ENCODE peak calls at places on chromosome 17, in seven cellular contexts. G is brain microvascular endothelial cell; O is stimulated activated naive B cell treated with anti-CD40 and anti-IgM and Interleukin-4, amounts not matched to agents 10 μg/mL and 1 μg/mL and 100 μg/mL, for 72 hours; S is left ventricle myocardium inferior; E is A549; C is mucosa of descending colon; Y is T follicular helper cell. X is an unnamed sample.

GRCh38 chr17:21286066-21286770 is 1.7 kb downstream of the MAP2K3 start:
- DNase-seq in Y (no peak), G (peak; percentile 98), S (peak; percentile 86), C (peak; percentile 85), O (no peak), E (peak; percentile 97), X (peak; percentile 96)

GRCh38 chr17:66540131-66540781 is 237.8 kb downstream of the PRKCA start:
- DNase-seq in Y (no peak), E (no peak), S (peak; percentile 35), O (no peak), C (peak; percentile 33), G (peak; percentile 93), X (peak; percentile 29)

GRCh38 chr17:77869665-77870132 is 88.8 kb upstream of the TNRC6C start:
- DNase-seq in C (no peak), O (peak; percentile 85), Y (no peak), G (no peak), S (no peak), E (no peak), X (no peak)

GRCh38 chr17:79955167-79955549 is 80.5 kb downstream of the TBC1D16 start:
- DNase-seq in G (no peak), Y (no peak), C (no peak), E (no peak), O (no peak), S (peak; percentile 6), X (no peak)

GRCh38 chr17:47868134-47868533 is 17.2 kb upstream of the SP6 start:
- DNase-seq in G (no peak), Y (no peak), S (no peak), E (no peak), O (no peak), C (no peak), X (no peak)

GRCh38 chr17:29760279-29760721 is 137.6 kb upstream of the CORO6 start:
- DNase-seq in E (no peak), C (no peak), O (peak; percentile 67), Y (peak; percentile 42), S (no peak), G (peak; percentile 33), X (peak; percentile 61)

GRCh38 chr17:29710891-29711418 is 88.2 kb upstream of the CORO6 start:
- DNase-seq in E (peak; percentile 53), G (no peak), Y (no peak), C (no peak), O (no peak), S (no peak), X (peak; percentile 93)

GRCh38 chr17:42673885-42674754 is 2.7 kb downstream of the PLEKHH3 start:
- DNase-seq in S (peak; percentile 77), Y (no peak), C (peak; percentile 71), O (peak; percentile 44), G (no peak), E (peak; percentile 66), X (no peak)

X was measured in kidney tubule cell.